ENCODE peak calls at places on chromosome 15, in six cellular contexts. X, R, M, E, Z and P are unnamed samples.

GRCh38 chr15:80780416-80781221 is 1.4 kb downstream of the CEMIP start:
- DNase-seq in R (peak; percentile 41), Z (peak; percentile 84), X (peak; percentile 82), M (no peak), E (no peak), P (peak; percentile 73)

GRCh38 chr15:82093774-82094211 is 48.0 kb upstream of the MEX3B start:
- DNase-seq in M (no peak), E (no peak), Z (no peak), X (peak; percentile 92), R (peak; percentile 86), P (no peak)

GRCh38 chr15:29278436-29279099 is 8.9 kb upstream of the NSMCE3 start:
- DNase-seq in X (no peak), E (no peak), M (no peak), R (no peak), Z (no peak), P (no peak)

GRCh38 chr15:59691194-59691805 is 2.2 kb upstream of the BNIP2 start:
- DNase-seq in E (no peak), Z (no peak), M (no peak), R (peak; percentile 70), X (no peak), P (no peak)

GRCh38 chr15:65767895-65768294 is 24.2 kb downstream of the DENND4A start:
- DNase-seq in M (no peak), X (no peak), Z (no peak), R (no peak), E (no peak), P (no peak)

GRCh38 chr15:34365073-34365825 is 1.7 kb downstream of the LPCAT4 start:
- DNase-seq in X (peak; percentile 67), M (no peak), R (no peak), E (no peak), Z (no peak), P (no peak)

GRCh38 chr15:35308802-35309201 is 223.7 kb upstream of the NANOGP8 start:
- DNase-seq in Z (no peak), E (peak; percentile 70), X (no peak), M (no peak), R (peak; percentile 53), P (no peak)

GRCh38 chr15:81111510-81112375 is 22.3 kb upstream of the CFAP161 start:
- DNase-seq in Z (no peak), E (no peak), X (no peak), M (no peak), R (no peak), P (no peak)

GRCh38 chr15:50182233-50183013 is 427 bp downstream of the SLC27A2 start:
- DNase-seq in E (no peak), R (peak; percentile 61), X (peak; percentile 76), Z (peak; percentile 51), M (no peak), P (peak; percentile 61)

GRCh38 chr15:45150997-45151396 is 21.2 kb downstream of the DUOX1 start:
- DNase-seq in X (no peak), M (no peak), R (no peak), Z (no peak), E (no peak), P (peak; percentile 22)

GRCh38 chr15:98599911-98600685 is 48.2 kb upstream of the IGF1R start:
- DNase-seq in M (no peak), X (no peak), E (no peak), Z (no peak), R (no peak), P (peak; percentile 55)

GRCh38 chr15:95087253-95087609 is 855.9 kb downstream of the MCTP2 start:
- DNase-seq in X (no peak), E (no peak), Z (no peak), R (no peak), M (no peak), P (no peak)

GRCh38 chr15:100016632-100017031 is 283.4 kb upstream of the LYSMD4 start:
- DNase-seq in Z (no peak), M (no peak), X (no peak), R (no peak), E (no peak), P (no peak)

GRCh38 chr15:38069001-38069400 is 134.6 kb downstream of the TMCO5A start:
- DNase-seq in Z (no peak), M (no peak), R (peak; percentile 17), X (no peak), E (no peak), P (no peak)

GRCh38 chr15:37055481-37055880 is 44.9 kb downstream of the MEIS2 start:
- DNase-seq in Z (no peak), M (no peak), R (no peak), E (no peak), X (no peak), P (no peak)

GRCh38 chr15:65796610-65797012 is 4.5 kb upstream of the DENND4A start:
- DNase-seq in R (peak; percentile 80), Z (no peak), M (no peak), X (no peak), E (no peak), P (no peak)

GRCh38 chr15:33067456-33067855 is 127.1 kb downstream of the FMN1 start:
- DNase-seq in E (no peak), M (no peak), Z (no peak), X (no peak), R (no peak), P (no peak)

GRCh38 chr15:33068531-33068990 is 126.0 kb downstream of the FMN1 start:
- DNase-seq in Z (peak; percentile 53), M (no peak), R (peak; percentile 81), E (no peak), X (peak; percentile 82), P (peak; percentile 89)

GRCh38 chr15:33066584-33066983 is 127.9 kb downstream of the FMN1 start:
- DNase-seq in M (no peak), R (no peak), Z (no peak), X (no peak), E (no peak), P (no peak)

GRCh38 chr15:33068007-33068441 is 126.5 kb downstream of the FMN1 start:
- DNase-seq in X (no peak), E (peak; percentile 74), M (peak; percentile 55), R (peak; percentile 67), Z (peak; percentile 76), P (peak; percentile 89)

DNA sequence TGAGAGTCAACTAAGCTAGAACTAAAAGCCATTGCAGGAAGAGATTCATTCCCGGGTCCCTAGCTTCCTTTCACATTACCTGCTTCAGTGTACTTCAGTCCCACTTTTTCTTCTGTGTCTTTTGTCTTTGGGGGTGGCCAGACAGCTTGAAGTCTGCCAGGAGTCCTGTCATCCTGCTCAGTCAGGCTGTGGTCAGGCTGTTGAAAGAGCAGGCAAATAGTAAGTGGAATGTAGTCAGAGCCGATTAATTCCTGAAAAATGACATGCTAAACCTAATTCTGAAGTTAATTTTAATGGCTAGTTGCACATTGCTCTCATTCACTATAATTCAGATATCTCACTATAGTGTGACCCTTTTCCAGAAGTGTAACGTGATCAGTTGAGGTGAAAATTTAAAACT is 129.6 kb downstream of the FMN1 start:
- DNase-seq in E (no peak), M (no peak), Z (no peak), R (no peak), X (no peak), P (no peak)
- H3K27ac ChIP-seq in E (no peak overlapping the region), M (no peak overlapping the region), Z (no peak overlapping the region), R (no peak overlapping the region), X (no peak overlapping the region), P (no peak overlapping the region)

GRCh38 chr15:74381190-74381453 is 13.7 kb upstream of the CYP11A1 start:
- DNase-seq in R (no peak), M (no peak), E (no peak), X (no peak), Z (no peak), P (no peak)

GRCh38 chr15:74380361-74381189 is 13.1 kb upstream of the CYP11A1 start:
- DNase-seq in E (no peak), Z (peak; percentile 31), M (no peak), X (no peak), R (no peak), P (no peak)

GRCh38 chr15:74383286-74383685 is 15.8 kb upstream of the CYP11A1 start:
- DNase-seq in E (no peak), Z (no peak), M (no peak), X (no peak), R (no peak), P (no peak)

GRCh38 chr15:74381481-74381880 is 14.0 kb upstream of the CYP11A1 start:
- DNase-seq in R (no peak), M (no peak), E (no peak), X (no peak), Z (peak; percentile 23), P (no peak)

GRCh38 chr15:74382004-74382816 is 14.8 kb upstream of the CYP11A1 start:
- DNase-seq in X (peak; percentile 91), E (peak; percentile 86), M (peak; percentile 94), R (peak; percentile 62), Z (peak; percentile 93), P (peak; percentile 91)
- H3K27ac ChIP-seq in X (peak overlapping the region; percentile 99), E (no peak overlapping the region), M (no peak overlapping the region), R (no peak overlapping the region), Z (no peak overlapping the region), P (no peak overlapping the region)

DNA sequence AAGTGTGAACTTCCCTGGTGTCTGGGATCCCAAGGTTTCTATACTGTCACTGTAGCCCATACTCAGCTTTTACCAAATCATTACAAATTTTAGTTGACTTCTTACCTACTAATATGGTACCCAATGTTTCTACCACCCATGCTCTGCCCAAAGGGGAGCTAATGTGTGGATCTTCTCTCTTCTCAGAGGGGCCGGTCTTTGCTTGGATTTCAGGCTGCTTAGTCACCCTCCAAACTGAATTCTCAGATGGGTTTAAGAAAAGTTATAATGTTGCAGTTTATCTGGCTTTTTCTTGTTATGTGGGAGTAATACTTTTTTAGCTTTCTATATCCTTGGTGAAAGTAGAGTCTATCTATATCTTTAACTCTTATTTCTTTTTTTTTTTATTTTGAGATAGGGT is 67.1 kb upstream of the AKAP13 start:
- DNase-seq in Z (no peak), R (no peak), M (no peak), X (no peak), E (no peak), P (no peak)
- H3K27ac ChIP-seq in Z (no peak overlapping the region), R (no peak overlapping the region), M (no peak overlapping the region), X (no peak overlapping the region), E (no peak overlapping the region), P (no peak overlapping the region)

GRCh38 chr15:76140069-76140454 is 80.3 kb downstream of the TMEM266 start:
- DNase-seq in R (no peak), Z (peak; percentile 67), X (no peak), M (no peak), E (no peak), P (no peak)
- H3K27ac ChIP-seq in R (no peak overlapping the region), Z (no peak overlapping the region), X (no peak overlapping the region), M (no peak overlapping the region), E (no peak overlapping the region), P (peak overlapping the region; percentile 5)

GRCh38 chr15:55279100-55279745 is 10.4 kb downstream of the RAB27A start:
- DNase-seq in M (no peak), Z (no peak), X (no peak), E (no peak), R (no peak), P (no peak)

GRCh38 chr15:55281517-55282227 is 7.9 kb downstream of the RAB27A start:
- DNase-seq in Z (no peak), M (no peak), X (no peak), E (no peak), R (no peak), P (no peak)

GRCh38 chr15:55282284-55282833 is 7.3 kb downstream of the RAB27A start:
- DNase-seq in X (no peak), R (no peak), Z (no peak), M (no peak), E (no peak), P (no peak)

GRCh38 chr15:55277715-55278114 is 11.9 kb downstream of the RAB27A start:
- DNase-seq in M (no peak), R (no peak), E (no peak), X (no peak), Z (no peak), P (no peak)

GRCh38 chr15:55279746-55280351 is 9.8 kb downstream of the RAB27A start:
- DNase-seq in E (no peak), M (no peak), Z (no peak), X (no peak), R (peak; percentile 66), P (no peak)
- H3K27ac ChIP-seq in E (peak overlapping the region; percentile 24), M (no peak overlapping the region), Z (no peak overlapping the region), X (peak overlapping the region; percentile 28), R (peak overlapping the region; percentile 29), P (peak overlapping the region; percentile 28)